ENCODE peak calls at places on chromosome 7, in six cellular contexts. R is GM12878, Z is GM23338, C is A549, V is HCT116, O is HepG2. W is an unnamed sample.
A peak's percentile ranks its signal among the peaks of the same experiment; 100 is the strongest.

GRCh38 chr7:144525956-144526355 is 122.5 kb upstream of the NOBOX start:
- DNase-seq in R (no peak), Z (no peak), C (no peak), V (no peak), O (no peak), W (no peak)

GRCh38 chr7:46492460-46492859 is 571.4 kb upstream of the IGFBP3 start:
- DNase-seq in R (no peak), Z (no peak), C (no peak), V (no peak), O (no peak), W (no peak)

GRCh38 chr7:47536705-47537611 is 45.0 kb downstream of the TNS3 start:
- DNase-seq in R (no peak), Z (peak; percentile 81), C (no peak), V (no peak), O (no peak), W (no peak)

GRCh38 chr7:87784424-87784823 is 91.7 kb downstream of the SLC25A40 start:
- DNase-seq in R (no peak), Z (peak; percentile 10), C (no peak), V (no peak), O (no peak), W (no peak)

GRCh38 chr7:17054206-17054605 is 172.4 kb upstream of the AGR3 start:
- DNase-seq in R (no peak), Z (no peak), C (no peak), V (no peak), O (no peak), W (no peak)

GRCh38 chr7:100880645-100881044 is 5.7 kb downstream of the SRRT start:
- DNase-seq in R (no peak), Z (no peak), C (no peak), V (no peak), O (no peak), W (no peak)

GRCh38 chr7:4561775-4562174 is 120.3 kb upstream of the FOXK1 start:
- DNase-seq in R (no peak), Z (peak; percentile 54), C (no peak), V (peak; percentile 4), O (no peak), W (no peak)

GRCh38 chr7:26918241-26918640 is 53.9 kb upstream of the SKAP2 start:
- DNase-seq in R (no peak), Z (no peak), C (no peak), V (no peak), O (no peak), W (no peak)

GRCh38 chr7:93879356-93879755 is 11.2 kb downstream of the TFPI2 start:
- DNase-seq in R (no peak), Z (no peak), C (no peak), V (no peak), O (no peak), W (no peak)

GRCh38 chr7:36047254-36047653 is 105.8 kb upstream of the EEPD1 start:
- DNase-seq in R (no peak), Z (peak; percentile 29), C (no peak), V (no peak), O (no peak), W (no peak)

GRCh38 chr7:151315038-151315655 is 26.5 kb upstream of the NUB1 start:
- DNase-seq in R (peak; percentile 31), Z (peak; percentile 88), C (peak; percentile 78), V (peak; percentile 54), O (peak; percentile 38), W (peak; percentile 72)

GRCh38 chr7:84614821-84615506 is 420.4 kb upstream of the SEMA3A start:
- DNase-seq in R (no peak), Z (no peak), C (no peak), V (peak; percentile 2), O (no peak), W (no peak)
- TF ChIP-seq CTCF in R (no peak), Z (no peak), C (peak; percentile 9), V (peak; percentile 23), O (no peak), W (no peak)

GRCh38 chr7:38908759-38909335 is at the start of gene VPS41:
- DNase-seq in R (peak; percentile 51), Z (peak; percentile 92), C (peak; percentile 91), V (peak; percentile 60), O (peak; percentile 76), W (peak; percentile 34)

GRCh38 chr7:38902443-38902842 is 6.5 kb downstream of the VPS41 start:
- DNase-seq in R (no peak), Z (peak; percentile 28), C (no peak), V (no peak), O (no peak), W (no peak)

GRCh38 chr7:38907066-38907465 is 1.9 kb downstream of the VPS41 start:
- DNase-seq in R (no peak), Z (no peak), C (no peak), V (no peak), O (no peak), W (peak; percentile 40)

GRCh38 chr7:38903057-38903456 is 5.9 kb downstream of the VPS41 start:
- DNase-seq in R (no peak), Z (peak; percentile 23), C (no peak), V (no peak), O (no peak), W (no peak)

DNA sequence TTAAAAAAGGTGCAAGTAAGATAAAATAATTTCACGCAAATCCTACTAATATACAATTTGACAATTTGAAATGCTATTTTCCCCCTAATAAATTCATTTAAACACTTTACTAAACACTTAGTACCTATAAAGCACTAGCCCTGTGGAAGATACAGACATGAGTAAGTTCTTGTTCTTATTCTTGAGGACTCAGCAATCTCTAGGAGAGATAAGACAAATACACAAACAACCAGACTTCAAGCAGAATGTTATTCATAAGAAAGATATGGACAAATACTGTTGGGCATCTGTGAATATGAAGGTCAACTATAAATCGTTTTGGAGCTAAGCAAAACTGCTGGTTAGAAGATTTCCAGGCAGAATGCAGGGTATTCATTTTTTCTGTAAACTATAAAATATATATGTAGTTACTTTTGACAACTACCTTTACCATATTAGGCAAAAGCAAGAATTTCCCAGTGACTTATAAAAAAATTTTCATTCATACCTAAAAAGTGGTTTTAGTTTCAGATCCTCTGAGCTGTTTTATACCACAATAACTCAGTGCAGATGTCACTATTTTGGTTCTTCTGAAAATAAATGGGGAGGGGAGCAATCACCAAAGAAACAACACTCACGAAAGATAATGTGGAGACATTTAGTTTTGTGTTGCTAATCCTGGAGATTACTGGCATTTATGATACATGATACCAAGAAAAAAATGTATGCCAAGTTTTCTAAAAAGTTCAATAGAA is 3.8 kb downstream of the VPS41 start:
- DNase-seq in R (no peak), Z (no peak), C (no peak), V (no peak), O (no peak), W (no peak)
- TF ChIP-seq REST in R (no peak), Z (no peak), C (no peak), V (no peak), O (no peak), W (no peak)

DNA sequence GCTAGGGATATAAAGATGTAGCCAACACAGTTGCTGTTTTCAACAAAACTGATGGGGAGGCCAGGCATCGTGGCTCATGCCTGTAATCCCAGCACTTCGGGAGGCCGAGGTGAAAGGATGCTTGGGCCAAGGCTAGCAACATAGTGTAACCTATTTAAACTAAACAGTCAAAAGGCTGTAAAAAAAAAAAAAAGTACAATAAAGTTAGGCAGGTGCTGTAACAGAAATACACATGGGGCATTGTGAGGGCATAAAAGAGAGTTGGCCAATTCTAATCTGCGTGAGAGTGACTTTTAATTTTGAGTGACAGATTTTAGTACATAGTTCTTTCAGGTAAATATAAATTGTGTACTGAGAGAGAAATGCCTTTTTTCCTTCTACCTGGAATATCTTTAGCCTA is 6.2 kb downstream of the XRCC2 start:
- DNase-seq in R (no peak), Z (no peak), C (no peak), V (no peak), O (no peak), W (no peak)
- TF ChIP-seq CTCF in R (no peak), Z (no peak), C (no peak), V (no peak), O (no peak), W (no peak)

DNA sequence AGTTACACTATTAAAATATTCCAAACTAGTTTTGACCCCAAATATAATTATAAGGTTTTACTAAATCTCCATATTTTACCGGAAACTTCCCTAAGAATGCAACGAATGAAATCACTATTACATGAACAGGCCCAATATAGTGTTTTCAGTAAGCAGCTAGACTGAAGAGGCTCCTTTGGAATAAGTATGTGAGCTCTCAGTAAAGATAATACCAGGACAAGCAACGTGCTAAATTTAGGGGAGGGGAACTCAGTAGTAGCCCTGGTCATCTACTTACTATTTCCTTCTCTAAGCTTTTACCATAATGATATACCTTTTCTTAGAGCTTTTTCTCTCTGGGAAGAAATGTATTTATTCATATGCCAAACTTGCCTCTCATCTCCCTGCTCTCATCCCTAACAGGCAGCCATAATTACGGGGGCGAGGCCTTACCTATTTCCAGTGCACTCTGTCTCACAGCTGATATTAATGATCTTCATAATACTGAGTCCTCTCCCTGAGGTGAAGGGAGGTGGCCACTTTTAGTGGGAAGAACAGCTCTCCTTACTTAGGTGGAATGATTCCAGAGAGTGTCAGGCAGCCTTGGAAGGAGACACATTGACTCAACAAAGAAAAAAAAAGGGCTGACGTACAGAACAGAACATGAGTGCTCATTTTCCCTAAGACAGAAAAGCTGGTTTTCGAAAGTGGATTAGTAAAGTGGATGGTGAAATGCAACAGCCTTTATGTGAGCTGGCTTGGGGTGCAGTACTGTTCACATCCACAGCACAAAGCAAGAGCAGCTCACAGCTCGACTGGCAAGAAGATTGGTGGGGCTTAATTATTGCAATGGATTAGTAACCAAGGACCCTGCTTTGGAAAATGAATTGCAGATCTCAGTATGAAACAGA is 165.4 kb downstream of the GLI3 start:
- DNase-seq in R (no peak), Z (peak; percentile 26), C (no peak), V (no peak), O (no peak), W (no peak)
- TF ChIP-seq REST in R (no peak), Z (no peak), C (no peak), V (no peak), O (no peak), W (no peak)

GRCh38 chr7:157768198-157768597 is 431.4 kb downstream of the DNAJB6 start:
- DNase-seq in R (no peak), Z (no peak), C (no peak), V (no peak), O (no peak), W (no peak)

GRCh38 chr7:157770716-157771320 is 434.0 kb downstream of the DNAJB6 start:
- DNase-seq in R (no peak), Z (no peak), C (no peak), V (no peak), O (no peak), W (no peak)

GRCh38 chr7:157769870-157770213 is 433.0 kb downstream of the DNAJB6 start:
- DNase-seq in R (no peak), Z (no peak), C (no peak), V (no peak), O (no peak), W (no peak)

GRCh38 chr7:157767466-157767865 is 430.7 kb downstream of the DNAJB6 start:
- DNase-seq in R (no peak), Z (no peak), C (no peak), V (no peak), O (no peak), W (no peak)

GRCh38 chr7:157769016-157769869 is 432.4 kb downstream of the DNAJB6 start:
- DNase-seq in R (no peak), Z (no peak), C (no peak), V (no peak), O (no peak), W (no peak)
- TF ChIP-seq CTCF in R (no peak), Z (no peak), C (no peak), V (no peak), O (no peak), W (no peak)

W was measured in HL-60.